ENCODE peak calls at places on chromosomes 6 and 20, in five cellular contexts. R is renal cortical epithelial cell, M is NCI-H1417, P is T-helper 1 cell, E is HuH-7.5. I is an unnamed sample.

GRCh38 chr6:28737750-28738395 is 185.9 kb downstream of the TRIM27 start:
- DNase-seq in R (no peak), M (no peak), P (no peak), E (no peak), I (no peak)

GRCh38 chr6:170200458-170200891 is 90.4 kb downstream of the DLL1 start:
- DNase-seq in R (no peak), M (no peak), P (no peak), E (no peak), I (no peak)

GRCh38 chr20:51402201-51402600 is 140.3 kb downstream of the NFATC2 start:
- DNase-seq in R (peak), M (no peak), P (peak), E (no peak), I (no peak)

GRCh38 chr20:50095476-50096078 is 17.4 kb downstream of the UBE2V1 start:
- DNase-seq in R (no peak), M (no peak), P (no peak), E (no peak), I (no peak)

GRCh38 chr20:59055302-59055701 is 12.7 kb upstream of the PRELID3B start:
- DNase-seq in R (no peak), M (no peak), P (no peak), E (no peak), I (no peak)

GRCh38 chr6:148464319-148465010 is 121.8 kb downstream of the SASH1 start:
- DNase-seq in R (peak), M (peak), P (peak), E (peak), I (peak)

GRCh38 chr20:34143951-34144350 is 31.9 kb upstream of the EIF2S2 start:
- DNase-seq in R (no peak), M (no peak), P (no peak), E (no peak), I (no peak)

GRCh38 chr6:170296746-170297576 is 6.1 kb upstream of the DLL1 start:
- DNase-seq in R (no peak), M (peak), P (no peak), E (no peak), I (no peak)

GRCh38 chr6:143615785-143616184 is 62.0 kb upstream of the PHACTR2 start:
- DNase-seq in R (no peak), M (no peak), P (no peak), E (no peak), I (no peak)

GRCh38 chr20:53829706-53830521 is 236.3 kb upstream of the ZNF217 start:
- DNase-seq in R (peak), M (peak), P (no peak), E (no peak), I (peak)

GRCh38 chr20:46784450-46785127 is 75.1 kb downstream of the SLC2A10 start:
- DNase-seq in R (peak), M (no peak), P (no peak), E (no peak), I (no peak)

GRCh38 chr6:68008445-68008844 is 626.6 kb upstream of the ADGRB3 start:
- DNase-seq in R (no peak), M (no peak), P (no peak), E (no peak), I (no peak)

GRCh38 chr20:43913291-43914025 is 1.2 kb upstream of the TOX2 start:
- DNase-seq in R (no peak), M (no peak), P (no peak), E (no peak), I (no peak)